ENCODE peak calls at places on chromosomes 3 and 15, in five cellular contexts. I, A, Q, L and K are unnamed samples.
A peak's percentile ranks its signal among the peaks of the same experiment; 100 is the strongest.

GRCh38 chr3:119930286-119930685 is 148.4 kb downstream of the NR1I2 start:
- DNase-seq in I (no peak), A (no peak), Q (no peak), L (no peak), K (no peak)

GRCh38 chr3:72625616-72626337 is 222.5 kb downstream of the SHQ1 start:
- DNase-seq in I (no peak), A (no peak), Q (no peak), L (no peak), K (no peak)

GRCh38 chr15:30990451-30991300 is 752 bp downstream of the MTMR10 start:
- DNase-seq in I (no peak), A (no peak), Q (no peak), L (peak; percentile 8), K (no peak)

GRCh38 chr3:46466273-46466672 is 1.6 kb upstream of the LTF start:
- DNase-seq in I (no peak), A (no peak), Q (no peak), L (no peak), K (no peak)

GRCh38 chr3:11465744-11466611 is 177.7 kb downstream of the VGLL4 start:
- DNase-seq in I (no peak), A (no peak), Q (peak; percentile 98), L (no peak), K (no peak)

GRCh38 chr15:36362508-36362907 is 216.9 kb upstream of the CDIN1 start:
- DNase-seq in I (no peak), A (no peak), Q (no peak), L (no peak), K (no peak)

GRCh38 chr3:33881181-33882064 is 83.0 kb downstream of the PDCD6IP start:
- DNase-seq in I (no peak), A (no peak), Q (peak; percentile 4), L (no peak), K (peak; percentile 15)

GRCh38 chr15:90869601-90870353 is 1.4 kb downstream of the FURIN start:
- DNase-seq in I (peak; percentile 47), A (no peak), Q (peak; percentile 94), L (no peak), K (no peak)

GRCh38 chr3:178507507-178508442 is 28.5 kb upstream of the KCNMB2 start:
- DNase-seq in I (no peak), A (no peak), Q (no peak), L (no peak), K (no peak)

GRCh38 chr3:40464339-40465110 is 7.4 kb downstream of the RPL14 start:
- DNase-seq in I (peak; percentile 66), A (no peak), Q (no peak), L (no peak), K (no peak)